ENCODE peak calls at places on chromosomes 12 and 14, in six cellular contexts. F is activated T-cell treated with anti-CD3 and anti-CD28 coated beads, Interleukin-2, amount 50 U/mL, for 72 hours; K is lung; M is colonic mucosa; A is GM03348; X is left kidney. L is an unnamed sample.

GRCh38 chr12:8698830-8699330 is 1.1 kb downstream of the RIMKLB start:
- DNase-seq in F (no peak), A (peak; percentile 32), K (no peak), X (no peak), M (no peak), L (no peak)

GRCh38 chr14:62304172-62304571 is 542.0 kb downstream of the SNAPC1 start:
- DNase-seq in F (no peak), A (no peak), X (peak; percentile 29), K (no peak), M (no peak), L (no peak)

GRCh38 chr12:132146772-132147422 is 2.6 kb downstream of the NOC4L start:
- DNase-seq in M (no peak), A (no peak), X (no peak), F (no peak), K (no peak), L (no peak)

GRCh38 chr12:47774664-47775063 is 1.6 kb downstream of the SLC48A1 start:
- DNase-seq in K (no peak), F (no peak), X (no peak), M (no peak), A (no peak), L (no peak)

GRCh38 chr14:59055439-59056045 is 132.9 kb upstream of the DAAM1 start:
- DNase-seq in A (peak; percentile 82), K (peak; percentile 33), M (peak; percentile 37), F (peak; percentile 12), X (peak; percentile 69), L (peak; percentile 8)

GRCh38 chr12:54220092-54220557 is 31.3 kb upstream of the SMUG1 start:
- DNase-seq in F (peak; percentile 81), A (peak; percentile 71), K (no peak), M (peak; percentile 73), X (peak; percentile 95), L (no peak)

GRCh38 chr12:110046451-110047187 is 1.7 kb downstream of the C12orf76 start:
- DNase-seq in M (no peak), K (no peak), F (no peak), X (no peak), A (no peak), L (no peak)

GRCh38 chr12:89507015-89507824 is 17.4 kb downstream of the GALNT4 start:
- DNase-seq in F (no peak), A (no peak), K (no peak), M (peak; percentile 50), X (no peak), L (no peak)

GRCh38 chr12:41061189-41061588 is 126.9 kb upstream of the PDZRN4 start:
- DNase-seq in K (no peak), M (no peak), X (no peak), F (no peak), A (no peak), L (no peak)

GRCh38 chr14:68941820-68942219 is 37.3 kb downstream of the ACTN1 start:
- DNase-seq in A (peak; percentile 82), M (no peak), F (no peak), X (no peak), K (no peak), L (no peak)

GRCh38 chr12:66002812-66003211 is 127.7 kb downstream of the LLPH start:
- DNase-seq in M (no peak), X (no peak), F (no peak), K (no peak), A (no peak), L (no peak)

GRCh38 chr12:68378859-68379628 is 46.9 kb upstream of the MDM1 start:
- DNase-seq in F (no peak), A (peak; percentile 21), K (peak; percentile 35), M (peak; percentile 76), X (no peak), L (no peak)

GRCh38 chr12:122097641-122098364 is 19.2 kb downstream of the MLXIP start:
- DNase-seq in K (peak; percentile 83), X (peak; percentile 48), F (no peak), M (peak; percentile 91), A (peak; percentile 12), L (no peak)

GRCh38 chr12:1497161-1497560 is 97.2 kb downstream of the FBXL14 start:
- DNase-seq in K (no peak), F (no peak), A (no peak), M (no peak), X (no peak), L (no peak)

L was measured in GM12864.